ENCODE peak calls at places on chromosomes 4 and X, in five cellular contexts. U is gastrocnemius medialis, I is osteoblast, W is breast epithelium, N is IMR-90. C is an unnamed sample.

GRCh38 chr4:60223098-60223497 is 977.0 kb upstream of the ADGRL3 start:
- DNase-seq in W (no peak), N (no peak), I (no peak), U (no peak), C (peak)

GRCh38 chrX:82141942-82142341 is 940.0 kb downstream of the SH3BGRL start:
- DNase-seq in N (no peak), U (no peak), W (no peak), I (no peak), C (no peak)

GRCh38 chr4:91304292-91304691 is 999.5 kb upstream of the GRID2 start:
- DNase-seq in W (no peak), U (no peak), I (no peak), N (no peak), C (no peak)

GRCh38 chrX:38175140-38175539 is 45.5 kb downstream of the SRPX start:
- DNase-seq in N (peak), U (no peak), I (no peak), W (no peak), C (no peak)

GRCh38 chrX:7146703-7147430 is 645 bp upstream of the STS start:
- DNase-seq in U (peak), N (no peak), W (no peak), I (no peak), C (peak)

GRCh38 chr4:142265536-142265935 is 580.6 kb downstream of the INPP4B start:
- DNase-seq in N (peak), U (peak), W (no peak), I (no peak), C (peak)

GRCh38 chrX:56802921-56803848 is 74.1 kb downstream of the NBDY start:
- DNase-seq in U (peak), I (peak), W (peak), N (peak), C (peak)

GRCh38 chr4:37188100-37188499 is 56.4 kb upstream of the NWD2 start:
- DNase-seq in I (no peak), U (no peak), W (no peak), N (no peak), C (no peak)

GRCh38 chr4:9979101-9979815 is 42.0 kb downstream of the SLC2A9 start:
- DNase-seq in W (no peak), N (no peak), U (no peak), I (no peak), C (no peak)

GRCh38 chrX:20372533-20372932 is 105.8 kb upstream of the RPS6KA3 start:
- DNase-seq in U (no peak), W (no peak), I (peak), N (no peak), C (no peak)

GRCh38 chr4:38751341-38752043 is 31.3 kb downstream of the TLR10 start:
- DNase-seq in W (no peak), U (no peak), N (no peak), I (no peak), C (no peak)
- TF ChIP-seq CTCF in W (no peak), U (no peak), N (no peak), I (no peak), C (no peak)

GRCh38 chr4:70197842-70198241 is 2.3 kb downstream of the ODAM start:
- DNase-seq in I (no peak), U (no peak), W (no peak), N (no peak), C (no peak)
- H3K4me3 ChIP-seq in I (no peak), U (no peak), W (no peak), N (no peak), C (no peak)

GRCh38 chr4:56535915-56536314 is 30.3 kb downstream of the ARL9 start:
- DNase-seq in I (no peak), W (no peak), N (no peak), U (no peak), C (no peak)
- TF ChIP-seq CTCF in I (no peak), W (no peak), N (no peak), U (no peak), C (no peak)

DNA sequence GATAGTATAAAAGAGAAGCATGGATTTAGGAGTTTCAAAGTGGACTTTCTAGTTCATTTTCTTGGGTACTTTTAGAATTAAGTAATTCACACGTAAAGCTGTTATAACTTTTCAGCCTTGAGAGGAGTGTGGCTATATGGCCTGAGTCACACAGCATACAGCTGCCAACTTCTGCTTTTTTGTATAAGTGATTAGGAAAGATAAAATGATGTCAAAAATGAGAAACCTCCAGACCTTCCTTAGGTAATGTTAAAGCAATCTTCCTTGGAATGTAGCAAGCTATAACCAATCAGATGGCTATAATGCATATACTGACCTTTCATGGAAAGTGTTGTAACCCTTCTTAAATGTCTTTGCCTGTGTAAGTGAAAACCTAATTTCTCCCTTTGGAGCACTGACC is 39.2 kb downstream of the RAB40AL start:
- DNase-seq in W (no peak), I (peak), N (peak), U (no peak), C (peak)
- H3K4me3 ChIP-seq in W (no peak), I (no peak), N (no peak), U (no peak), C (no peak)

DNA sequence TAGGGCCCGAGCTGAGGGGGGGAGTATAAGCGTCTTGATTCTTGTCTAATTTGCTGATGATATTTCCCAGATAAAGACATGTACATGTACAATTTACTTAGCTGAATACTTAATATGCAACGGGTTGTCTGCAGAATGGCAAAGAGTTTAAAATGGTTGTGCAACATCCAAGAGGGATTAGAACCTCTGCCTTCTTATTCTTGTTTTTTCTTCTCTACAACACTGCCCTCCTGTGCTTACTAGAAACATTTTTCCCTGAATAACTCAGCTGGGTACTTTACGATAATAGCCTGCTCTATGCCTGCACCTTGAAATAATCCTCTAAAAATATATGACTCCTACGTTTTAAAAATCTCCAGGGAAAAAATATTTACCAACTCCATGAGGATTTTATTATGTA is 41.8 kb downstream of the INTS12 start:
- DNase-seq in U (no peak), N (peak), I (no peak), W (no peak), C (peak)
- TF ChIP-seq CTCF in U (no peak), N (no peak), I (peak), W (peak), C (no peak)

GRCh38 chr4:1632109-1633104 is 51.7 kb downstream of the FAM53A start:
- DNase-seq in I (no peak), N (no peak), U (no peak), W (no peak), C (peak)

GRCh38 chr4:1628892-1629703 is 55.0 kb downstream of the FAM53A start:
- DNase-seq in I (peak), W (no peak), N (peak), U (peak), C (peak)

GRCh38 chr4:1631136-1631535 is 53.0 kb downstream of the FAM53A start:
- DNase-seq in N (no peak), U (no peak), W (no peak), I (no peak), C (no peak)

GRCh38 chr4:1629704-1630093 is 54.4 kb downstream of the FAM53A start:
- DNase-seq in W (no peak), U (no peak), N (no peak), I (no peak), C (no peak)

DNA sequence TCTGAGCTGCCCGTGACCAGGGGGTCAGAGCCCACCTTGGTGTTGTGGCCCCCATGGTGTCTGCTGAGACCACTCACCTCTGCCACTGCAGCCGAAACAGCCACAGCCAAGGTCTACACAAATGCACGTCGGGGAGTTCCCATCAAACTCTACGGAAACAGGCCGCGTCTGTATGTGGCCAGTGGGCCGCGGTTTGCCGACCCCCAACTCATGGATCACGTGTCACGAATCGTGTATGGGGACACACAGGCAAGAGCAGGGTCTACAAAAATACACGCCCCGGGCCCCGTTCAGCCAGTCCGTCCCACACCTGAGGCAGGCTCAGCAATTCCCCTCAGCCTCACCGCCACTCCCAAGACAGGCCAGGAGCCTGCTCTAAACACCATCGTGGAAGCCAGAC is 53.8 kb downstream of the FAM53A start:
- DNase-seq in N (no peak), I (no peak), U (no peak), W (no peak), C (no peak)
- H3K4me3 ChIP-seq in N (no peak), I (no peak), U (no peak), W (no peak), C (no peak)

GRCh38 chr4:86891785-86892638 is at the start of gene C4orf36:
- DNase-seq in W (peak), I (peak), U (peak), N (peak), C (peak)
- TF ChIP-seq CTCF in W (no peak), I (no peak), U (no peak), N (no peak), C (no peak)

GRCh38 chrX:100341111-100341510 is 69.0 kb downstream of the PCDH19 start:
- DNase-seq in I (no peak), U (no peak), N (no peak), W (no peak), C (no peak)
- H3K4me3 ChIP-seq in I (no peak), U (no peak), N (no peak), W (no peak), C (no peak)

GRCh38 chrX:106752101-106752678 is 25.7 kb downstream of the RNF128 start:
- DNase-seq in U (no peak), I (no peak), W (no peak), N (peak), C (peak)
- TF ChIP-seq CTCF in U (no peak), I (peak), W (no peak), N (peak), C (peak)

DNA sequence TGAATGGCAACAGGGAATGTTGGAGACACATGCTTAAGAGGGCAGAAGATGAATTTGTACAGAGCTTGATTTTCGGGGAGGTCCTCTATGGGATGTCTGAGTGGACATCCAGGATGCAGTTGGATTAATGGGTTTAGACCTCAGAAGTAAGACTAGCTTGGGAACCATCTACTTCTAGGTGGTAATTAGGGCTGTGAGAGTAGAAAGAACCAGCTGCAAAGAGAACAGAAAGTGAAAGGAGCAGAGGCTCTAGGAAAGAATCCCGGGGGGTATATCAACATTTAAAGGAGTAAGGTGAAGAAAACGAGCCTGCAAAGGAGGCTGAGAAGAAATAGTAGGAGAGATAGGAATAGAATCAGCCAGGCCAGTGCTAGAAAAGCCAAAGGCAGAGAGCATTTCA is 29.0 kb upstream of the NKRF start:
- DNase-seq in N (no peak), I (no peak), U (no peak), W (no peak), C (no peak)
- H3K4me3 ChIP-seq in N (no peak), I (no peak), U (no peak), W (no peak), C (no peak)